ENCODE peak calls at places on chromosomes 5 and 9, in four cellular contexts. One of them, this sample, is unnamed.

GRCh38 chr9:123282343-123283047 is 14.1 kb upstream of the STRBP start:
- DNase-seq in IMR-90: no peak
- DNase-seq in left ventricle myocardium inferior: peak
- DNase-seq in uterus: peak
- DNase-seq in this sample: no peak

GRCh38 chr9:76109953-76110352 is 219.5 kb downstream of the PCSK5 start:
- DNase-seq in uterus: no peak
- DNase-seq in IMR-90: peak
- DNase-seq in left ventricle myocardium inferior: no peak
- DNase-seq in this sample: no peak

GRCh38 chr5:1227669-1228068 is 2.5 kb downstream of the SLC6A18 start:
- DNase-seq in uterus: no peak
- DNase-seq in left ventricle myocardium inferior: no peak
- DNase-seq in IMR-90: peak
- DNase-seq in this sample: no peak

GRCh38 chr9:86695904-86696424 is 251.3 kb downstream of the GAS1 start:
- DNase-seq in IMR-90: peak
- DNase-seq in left ventricle myocardium inferior: no peak
- DNase-seq in uterus: no peak
- DNase-seq in this sample: no peak

GRCh38 chr9:138059196-138059595 is 181.6 kb downstream of the CACNA1B start:
- DNase-seq in uterus: no peak
- DNase-seq in IMR-90: no peak
- DNase-seq in left ventricle myocardium inferior: no peak
- DNase-seq in this sample: no peak

GRCh38 chr5:149485655-149486615 is 65.3 kb downstream of the CSNK1A1 start:
- DNase-seq in uterus: peak
- DNase-seq in IMR-90: peak
- DNase-seq in left ventricle myocardium inferior: peak
- DNase-seq in this sample: peak

GRCh38 chr9:106834888-106835287 is 28.1 kb upstream of the ZNF462 start:
- DNase-seq in IMR-90: no peak
- DNase-seq in left ventricle myocardium inferior: no peak
- DNase-seq in uterus: no peak
- DNase-seq in this sample: no peak

GRCh38 chr5:116394186-116394867 is 180.3 kb downstream of the SEMA6A start:
- DNase-seq in IMR-90: peak
- DNase-seq in uterus: no peak
- DNase-seq in left ventricle myocardium inferior: no peak
- DNase-seq in this sample: no peak

GRCh38 chr5:19880859-19881436 is 107.1 kb downstream of the CDH18 start:
- DNase-seq in uterus: no peak
- DNase-seq in IMR-90: no peak
- DNase-seq in left ventricle myocardium inferior: no peak
- DNase-seq in this sample: no peak

GRCh38 chr5:62214701-62215100 is 91.3 kb upstream of the KIF2A start:
- DNase-seq in left ventricle myocardium inferior: no peak
- DNase-seq in IMR-90: no peak
- DNase-seq in uterus: no peak
- DNase-seq in this sample: no peak

GRCh38 chr5:3004361-3005080 is 253.0 kb upstream of the IRX2 start:
- DNase-seq in left ventricle myocardium inferior: no peak
- DNase-seq in IMR-90: no peak
- DNase-seq in uterus: no peak
- DNase-seq in this sample: no peak

GRCh38 chr9:84062538-84062937 is 81.9 kb downstream of the RMI1 start:
- DNase-seq in left ventricle myocardium inferior: peak
- DNase-seq in IMR-90: no peak
- DNase-seq in uterus: no peak
- DNase-seq in this sample: no peak

GRCh38 chr5:34686762-34687268 is 30.7 kb downstream of the RAI14 start:
- DNase-seq in left ventricle myocardium inferior: peak
- DNase-seq in uterus: peak
- DNase-seq in IMR-90: peak
- DNase-seq in this sample: peak

GRCh38 chr9:132006657-132007370 is 72.9 kb downstream of the MED27 start:
- DNase-seq in IMR-90: peak
- DNase-seq in uterus: no peak
- DNase-seq in left ventricle myocardium inferior: no peak
- DNase-seq in this sample: no peak

GRCh38 chr9:16653491-16654407 is 216.7 kb downstream of the BNC2 start:
- DNase-seq in uterus: peak
- DNase-seq in IMR-90: no peak
- DNase-seq in left ventricle myocardium inferior: no peak
- DNase-seq in this sample: no peak

GRCh38 chr5:160089549-160089948 is 29.7 kb downstream of the PWWP2A start:
- DNase-seq in IMR-90: no peak
- DNase-seq in left ventricle myocardium inferior: no peak
- DNase-seq in uterus: no peak
- DNase-seq in this sample: no peak

DNA sequence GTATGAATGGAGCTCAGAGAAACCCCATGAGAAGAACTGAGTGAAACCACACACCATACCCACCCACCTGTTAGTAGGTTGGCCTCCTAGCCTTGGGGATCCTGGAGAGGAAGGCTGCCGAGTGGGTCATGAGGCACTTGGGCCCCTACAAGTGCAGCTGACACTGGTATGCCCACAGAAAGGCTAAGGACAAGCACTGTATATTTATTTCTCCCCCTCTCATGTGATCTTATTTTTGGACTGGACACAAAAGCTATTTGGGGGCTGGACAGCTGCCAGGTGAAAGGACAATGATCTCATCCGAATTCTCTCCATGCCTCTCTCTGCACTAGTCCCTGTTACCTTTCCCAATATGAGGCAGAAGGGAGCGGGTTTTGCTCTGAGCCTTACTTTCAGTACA is 12.0 kb upstream of the FGF1 start:
- DNase-seq in IMR-90: peak
- DNase-seq in uterus: peak
- DNase-seq in left ventricle myocardium inferior: peak
- DNase-seq in this sample: peak
- H3K27ac ChIP-seq in IMR-90: no peak
- H3K27ac ChIP-seq in uterus: peak
- H3K27ac ChIP-seq in left ventricle myocardium inferior: peak
- H3K27ac ChIP-seq in this sample: no peak

GRCh38 chr9:4796988-4797956 is 4.5 kb downstream of the RCL1 start:
- DNase-seq in IMR-90: peak
- DNase-seq in left ventricle myocardium inferior: no peak
- DNase-seq in uterus: no peak
- DNase-seq in this sample: peak
- H3K27ac ChIP-seq in IMR-90: no peak
- H3K27ac ChIP-seq in left ventricle myocardium inferior: peak
- H3K27ac ChIP-seq in uterus: no peak
- H3K27ac ChIP-seq in this sample: no peak

DNA sequence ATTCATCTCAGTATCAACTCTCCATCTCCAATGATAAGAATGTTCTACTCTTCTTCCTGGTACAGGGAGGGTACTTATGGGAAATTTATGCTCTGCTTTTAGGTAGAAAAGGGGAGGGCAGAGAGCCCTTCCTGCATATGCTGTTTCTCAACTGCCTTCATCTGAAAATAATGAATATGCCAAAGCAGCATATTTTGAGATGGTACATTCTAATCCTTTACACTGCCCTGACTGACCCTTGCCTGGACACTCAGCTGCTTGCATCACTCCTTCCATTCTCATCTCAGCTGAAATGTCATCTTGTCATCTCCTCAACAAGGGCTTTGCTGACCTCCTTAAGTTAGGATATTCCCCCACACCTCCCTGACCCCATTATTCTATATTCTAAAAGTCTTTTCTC is 68.5 kb downstream of the ALDH7A1 start:
- DNase-seq in left ventricle myocardium inferior: no peak
- DNase-seq in IMR-90: no peak
- DNase-seq in uterus: no peak
- DNase-seq in this sample: no peak
- H3K27ac ChIP-seq in left ventricle myocardium inferior: peak
- H3K27ac ChIP-seq in IMR-90: no peak
- H3K27ac ChIP-seq in uterus: peak
- H3K27ac ChIP-seq in this sample: no peak

GRCh38 chr5:82334085-82334680 is 56.0 kb upstream of the RPS23 start:
- DNase-seq in IMR-90: no peak
- DNase-seq in left ventricle myocardium inferior: no peak
- DNase-seq in uterus: no peak
- DNase-seq in this sample: no peak

GRCh38 chr5:82335807-82336206 is 57.7 kb upstream of the RPS23 start:
- DNase-seq in left ventricle myocardium inferior: no peak
- DNase-seq in IMR-90: peak
- DNase-seq in uterus: no peak
- DNase-seq in this sample: no peak

GRCh38 chr5:82332889-82333619 is 54.9 kb upstream of the RPS23 start:
- DNase-seq in uterus: no peak
- DNase-seq in IMR-90: peak
- DNase-seq in left ventricle myocardium inferior: no peak
- DNase-seq in this sample: no peak

GRCh38 chr5:82336566-82337351 is 58.6 kb upstream of the RPS23 start:
- DNase-seq in IMR-90: no peak
- DNase-seq in left ventricle myocardium inferior: no peak
- DNase-seq in uterus: no peak
- DNase-seq in this sample: no peak

GRCh38 chr5:82334856-82335255 is 56.7 kb upstream of the RPS23 start:
- DNase-seq in left ventricle myocardium inferior: no peak
- DNase-seq in IMR-90: peak
- DNase-seq in uterus: no peak
- DNase-seq in this sample: peak
- H3K27ac ChIP-seq in left ventricle myocardium inferior: peak
- H3K27ac ChIP-seq in IMR-90: peak
- H3K27ac ChIP-seq in uterus: peak
- H3K27ac ChIP-seq in this sample: peak

DNA sequence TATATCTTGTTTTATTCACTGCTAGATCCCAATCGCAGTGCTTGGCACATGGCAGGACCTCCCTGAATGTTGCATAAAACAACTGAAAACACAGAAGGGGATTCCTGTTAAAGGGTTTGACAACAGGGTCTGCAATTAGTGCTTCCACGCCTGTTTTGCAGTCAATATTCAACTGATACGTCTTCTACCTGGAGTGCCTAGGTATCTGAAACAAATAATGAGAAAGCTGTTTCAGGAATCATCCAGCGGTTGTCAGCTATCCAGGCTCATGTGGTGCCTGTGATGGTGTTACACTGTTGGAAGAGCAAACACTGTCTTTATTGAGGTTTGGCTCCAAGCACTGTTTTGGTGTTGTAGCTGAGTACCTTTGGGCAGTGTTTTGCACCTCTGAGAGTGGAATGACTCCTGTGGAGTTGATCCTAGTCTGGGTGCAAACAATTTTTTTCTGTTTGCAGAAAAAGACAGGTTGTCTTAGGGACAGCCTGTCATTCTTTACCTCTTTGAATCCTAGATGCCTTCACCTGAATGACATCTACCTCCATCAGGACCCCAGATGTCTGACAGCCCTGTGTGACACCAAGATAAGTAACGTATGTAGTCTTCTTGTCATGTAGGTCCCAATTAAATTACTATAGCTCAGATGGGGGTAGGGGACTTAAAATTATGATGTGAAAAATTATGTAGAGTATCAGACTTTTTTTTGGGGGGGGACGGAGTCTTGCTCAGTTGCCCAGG is 14.8 kb upstream of the MATR3 start:
- DNase-seq in IMR-90: no peak
- DNase-seq in uterus: no peak
- DNase-seq in left ventricle myocardium inferior: no peak
- DNase-seq in this sample: no peak
- H3K27ac ChIP-seq in IMR-90: no peak
- H3K27ac ChIP-seq in uterus: no peak
- H3K27ac ChIP-seq in left ventricle myocardium inferior: no peak
- H3K27ac ChIP-seq in this sample: no peak

GRCh38 chr9:127947841-127948710 is 10.4 kb upstream of the DPM2 start:
- DNase-seq in IMR-90: no peak
- DNase-seq in uterus: no peak
- DNase-seq in left ventricle myocardium inferior: no peak
- DNase-seq in this sample: no peak
- H3K27ac ChIP-seq in IMR-90: no peak
- H3K27ac ChIP-seq in uterus: peak
- H3K27ac ChIP-seq in left ventricle myocardium inferior: peak
- H3K27ac ChIP-seq in this sample: no peak

GRCh38 chr5:131280417-131280816 is 16.6 kb downstream of the CDC42SE2 start:
- DNase-seq in left ventricle myocardium inferior: no peak
- DNase-seq in IMR-90: no peak
- DNase-seq in uterus: no peak
- DNase-seq in this sample: no peak

GRCh38 chr5:131279209-131279608 is 15.4 kb downstream of the CDC42SE2 start:
- DNase-seq in IMR-90: no peak
- DNase-seq in left ventricle myocardium inferior: no peak
- DNase-seq in uterus: no peak
- DNase-seq in this sample: no peak

GRCh38 chr5:131282235-131282634 is 18.4 kb downstream of the CDC42SE2 start:
- DNase-seq in left ventricle myocardium inferior: no peak
- DNase-seq in uterus: no peak
- DNase-seq in IMR-90: no peak
- DNase-seq in this sample: no peak

GRCh38 chr5:131281868-131282234 is 18.0 kb downstream of the CDC42SE2 start:
- DNase-seq in uterus: no peak
- DNase-seq in left ventricle myocardium inferior: no peak
- DNase-seq in IMR-90: no peak
- DNase-seq in this sample: no peak

GRCh38 chr5:131281133-131281867 is 17.4 kb downstream of the CDC42SE2 start:
- DNase-seq in left ventricle myocardium inferior: no peak
- DNase-seq in IMR-90: peak
- DNase-seq in uterus: no peak
- DNase-seq in this sample: no peak
- H3K27ac ChIP-seq in left ventricle myocardium inferior: no peak
- H3K27ac ChIP-seq in IMR-90: no peak
- H3K27ac ChIP-seq in uterus: no peak
- H3K27ac ChIP-seq in this sample: peak

GRCh38 chr9:22446589-22446949 is at the start of gene DMRTA1:
- DNase-seq in left ventricle myocardium inferior: peak
- DNase-seq in IMR-90: peak
- DNase-seq in uterus: peak
- DNase-seq in this sample: no peak

GRCh38 chr9:22447607-22448305 is 1.1 kb downstream of the DMRTA1 start:
- DNase-seq in IMR-90: no peak
- DNase-seq in left ventricle myocardium inferior: no peak
- DNase-seq in uterus: no peak
- DNase-seq in this sample: no peak

GRCh38 chr9:22452415-22453010 is 5.9 kb downstream of the DMRTA1 start:
- DNase-seq in left ventricle myocardium inferior: peak
- DNase-seq in IMR-90: peak
- DNase-seq in uterus: peak
- DNase-seq in this sample: peak

GRCh38 chr9:22446950-22447606 is 454 bp downstream of the DMRTA1 start:
- DNase-seq in IMR-90: peak
- DNase-seq in uterus: peak
- DNase-seq in left ventricle myocardium inferior: peak
- DNase-seq in this sample: peak
- H3K27ac ChIP-seq in IMR-90: no peak
- H3K27ac ChIP-seq in uterus: peak
- H3K27ac ChIP-seq in left ventricle myocardium inferior: peak
- H3K27ac ChIP-seq in this sample: no peak

This sample was measured in SJSA1.